ENCODE peak calls at places on chromosome 14, in eight cellular contexts. W is NCI-H510A; U is MV-4-11; Z is GDM1; Q is HS-5; C is lung; J is left colon; O is activated T-cell treated with anti-CD3 and anti-CD28 coated beads, Interleukin-2, amount 50 U/mL, for 1 hour. R is an unnamed sample.

GRCh38 chr14:26527095-26527494 is 70.7 kb downstream of the NOVA1 start:
- DNase-seq in W (no peak), U (no peak), Z (no peak), Q (peak), C (no peak), J (no peak), O (no peak), R (no peak)

GRCh38 chr14:64879635-64880381 is at the start of gene SPTB:
- DNase-seq in W (peak), U (no peak), Z (no peak), Q (no peak), C (no peak), J (peak), O (peak), R (peak)

GRCh38 chr14:69002069-69002468 is 23.0 kb upstream of the ACTN1 start:
- DNase-seq in W (no peak), U (no peak), Z (no peak), Q (no peak), C (no peak), J (peak), O (no peak), R (no peak)

GRCh38 chr14:90795744-90796143 is 20.5 kb downstream of the TTC7B start:
- DNase-seq in W (no peak), U (no peak), Z (no peak), Q (peak), C (no peak), J (no peak), O (no peak), R (no peak)

GRCh38 chr14:99475179-99475578 is 5.5 kb downstream of the SETD3 start:
- DNase-seq in W (no peak), U (no peak), Z (no peak), Q (no peak), C (no peak), J (no peak), O (no peak), R (no peak)

GRCh38 chr14:52272375-52272774 is 4.9 kb downstream of the PTGDR start:
- DNase-seq in W (no peak), U (peak), Z (peak), Q (no peak), C (no peak), J (peak), O (no peak), R (no peak)

GRCh38 chr14:59189281-59189821 is 884 bp downstream of the DAAM1 start:
- DNase-seq in W (no peak), U (no peak), Z (no peak), Q (no peak), C (no peak), J (peak), O (no peak), R (peak)

GRCh38 chr14:104503691-104504090 is 75.9 kb upstream of the C14orf180 start:
- DNase-seq in W (no peak), U (no peak), Z (no peak), Q (no peak), C (no peak), J (no peak), O (no peak), R (no peak)

GRCh38 chr14:59311723-59312122 is 123.3 kb downstream of the DAAM1 start:
- DNase-seq in W (no peak), U (no peak), Z (no peak), Q (no peak), C (no peak), J (no peak), O (no peak), R (no peak)

GRCh38 chr14:38016497-38016896 is 191.2 kb upstream of the SSTR1 start:
- DNase-seq in W (no peak), U (no peak), Z (no peak), Q (no peak), C (no peak), J (no peak), O (no peak), R (no peak)

R was measured in activated CD4-positive, CD25-positive, alpha-beta regulatory T cell treated with anti-CD3 and anti-CD28 coated beads, Interleukin-2, amount 50 U/mL, for 72 hours.